ENCODE peak calls at places on chromosomes 3 and 15, in five cellular contexts. K is SK-N-SH, Q is PC-3, R is HCT116, C is neural progenitor cell. H is an unnamed sample.

GRCh38 chr3:31544634-31545033 is 11.9 kb downstream of the STT3B start:
- DNase-seq in K (no peak), Q (no peak), R (no peak), C (no peak), H (no peak)

GRCh38 chr15:57873564-57874209 is 167.2 kb downstream of the POLR2M start:
- DNase-seq in K (no peak), Q (peak), R (no peak), C (no peak), H (no peak)

GRCh38 chr15:90629217-90629616 is 87.9 kb upstream of the BLM start:
- DNase-seq in K (no peak), Q (no peak), R (no peak), C (no peak), H (no peak)

GRCh38 chr3:170614214-170614966 is 28.5 kb upstream of the SLC7A14 start:
- DNase-seq in K (no peak), Q (peak), R (peak), C (no peak), H (no peak)

GRCh38 chr15:76181705-76182107 is 121.9 kb downstream of the TMEM266 start:
- DNase-seq in K (no peak), Q (no peak), R (no peak), C (no peak), H (no peak)

GRCh38 chr15:77589839-77590238 is 42.9 kb downstream of the LINGO1 start:
- DNase-seq in K (no peak), Q (no peak), R (no peak), C (no peak), H (no peak)

GRCh38 chr3:181253796-181254195 is 264.3 kb upstream of the DNAJC19 start:
- DNase-seq in K (peak), Q (no peak), R (no peak), C (no peak), H (no peak)

GRCh38 chr3:49805367-49805782 is 2.3 kb downstream of the INKA1 start:
- DNase-seq in K (peak), Q (peak), R (no peak), C (no peak), H (no peak)

GRCh38 chr3:124277516-124277890 is 285.6 kb upstream of the ROPN1 start:
- DNase-seq in K (no peak), Q (no peak), R (no peak), C (no peak), H (no peak)

GRCh38 chr3:12963184-12963868 is 109.9 kb downstream of the IQSEC1 start:
- DNase-seq in K (no peak), Q (no peak), R (no peak), C (no peak), H (no peak)

GRCh38 chr3:52846427-52846983 is 11.7 kb upstream of the MUSTN1 start:
- DNase-seq in K (no peak), Q (no peak), R (no peak), C (no peak), H (peak)

GRCh38 chr15:44381223-44381622 is 46.2 kb upstream of the CTDSPL2 start:
- DNase-seq in K (no peak), Q (no peak), R (no peak), C (no peak), H (no peak)

GRCh38 chr15:81064253-81064652 is 63.5 kb downstream of the TLNRD1 start:
- DNase-seq in K (no peak), Q (no peak), R (no peak), C (no peak), H (no peak)

DNA sequence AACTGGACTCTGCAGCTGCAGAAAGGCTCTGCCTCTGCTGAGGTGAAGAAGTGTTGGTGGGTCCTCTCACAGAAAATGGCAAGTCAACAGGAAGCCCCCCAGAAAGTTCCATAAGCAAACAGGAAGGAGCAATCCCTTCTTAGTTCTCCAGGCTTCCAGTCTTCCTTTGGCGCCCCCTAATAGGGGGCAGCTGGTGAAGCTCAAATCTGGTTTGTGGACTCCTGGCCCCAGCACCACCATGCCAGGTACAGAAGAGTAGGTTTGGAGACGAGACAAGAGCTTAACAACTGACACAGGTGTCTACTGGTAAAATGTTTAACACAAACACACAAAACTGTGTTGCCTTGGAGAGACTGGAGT is 35.5 kb downstream of the LEO1 start:
- DNase-seq in K (no peak), Q (no peak), R (no peak), C (no peak), H (no peak)
- TF ChIP-seq CTCF in K (no peak), Q (peak), R (peak), C (peak), H (no peak)

DNA sequence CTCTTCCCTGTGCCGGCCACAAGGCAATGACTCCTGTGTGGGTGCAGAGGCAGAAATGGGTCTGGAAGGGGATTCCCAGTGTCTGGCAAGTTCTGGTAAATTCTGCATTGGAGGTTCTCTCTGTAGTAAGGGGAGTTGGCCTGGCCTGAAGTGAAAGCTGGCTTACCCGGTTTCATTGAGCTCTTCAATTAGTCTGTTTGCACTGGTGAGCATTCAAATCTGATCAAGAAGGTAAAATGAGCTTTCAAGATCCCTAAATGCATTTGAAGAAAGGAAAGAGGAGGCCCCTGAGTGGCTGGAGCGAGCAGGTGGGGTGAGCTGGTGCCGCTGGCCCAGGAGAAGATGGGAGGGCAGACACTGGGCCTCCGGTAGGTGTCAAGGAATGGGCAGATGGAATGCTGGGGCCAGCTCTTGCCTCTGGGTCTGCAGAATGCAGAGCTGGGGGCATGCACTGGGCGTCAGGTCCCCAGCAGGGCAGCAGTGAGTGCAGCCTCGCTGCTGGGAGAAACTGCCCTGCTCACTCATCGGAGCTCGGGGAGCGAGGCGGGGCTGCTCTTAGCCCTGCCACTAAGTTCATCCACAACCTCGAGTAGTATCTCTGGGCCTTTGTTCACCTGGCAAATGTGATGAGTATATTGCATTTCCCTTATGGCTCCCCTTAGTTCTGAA is 13.8 kb downstream of the NRROS start:
- DNase-seq in K (no peak), Q (no peak), R (no peak), C (no peak), H (no peak)
- H3K9ac ChIP-seq in K (no peak), Q (no peak), R (no peak), C (no peak), H (no peak)

GRCh38 chr15:45546789-45547188 is 24.2 kb upstream of the SLC30A4 start:
- DNase-seq in K (no peak), Q (no peak), R (no peak), C (no peak), H (no peak)

GRCh38 chr15:45551691-45552090 is 29.1 kb upstream of the SLC30A4 start:
- DNase-seq in K (no peak), Q (no peak), R (no peak), C (no peak), H (no peak)

GRCh38 chr15:45550436-45550835 is 27.9 kb upstream of the SLC30A4 start:
- DNase-seq in K (no peak), Q (peak), R (no peak), C (no peak), H (no peak)

GRCh38 chr15:45548753-45549520 is 26.4 kb upstream of the SLC30A4 start:
- DNase-seq in K (no peak), Q (no peak), R (no peak), C (no peak), H (peak)

DNA sequence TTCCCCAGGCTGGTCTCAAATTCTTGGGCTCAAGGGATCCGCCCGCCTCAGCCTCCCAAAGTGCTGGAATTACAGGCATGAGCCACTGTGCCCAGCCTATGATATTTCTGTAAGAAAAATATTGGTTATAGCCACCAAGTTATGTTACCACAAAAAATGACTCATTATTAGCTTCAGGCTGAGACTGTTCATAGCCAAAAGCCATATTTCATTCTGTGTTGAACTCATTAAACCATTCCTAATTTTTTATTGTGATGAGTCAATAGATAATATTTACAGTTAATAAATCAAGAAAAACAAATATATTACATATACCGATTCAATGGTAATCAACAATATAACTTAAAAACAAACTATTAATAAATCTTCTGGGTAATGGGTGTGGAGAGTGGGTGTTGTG is 27.3 kb upstream of the SLC30A4 start:
- DNase-seq in K (no peak), Q (peak), R (no peak), C (no peak), H (no peak)
- TF ChIP-seq EZH2phosphoT487 in K (no peak), Q (no peak), R (no peak), C (no peak), H (no peak)

GRCh38 chr3:137687181-137687880 is 76.8 kb upstream of the SOX14 start:
- DNase-seq in K (peak), Q (no peak), R (no peak), C (no peak), H (no peak)

GRCh38 chr3:137695351-137695750 is 68.8 kb upstream of the SOX14 start:
- DNase-seq in K (no peak), Q (no peak), R (no peak), C (no peak), H (no peak)

GRCh38 chr3:137692803-137693431 is 71.2 kb upstream of the SOX14 start:
- DNase-seq in K (peak), Q (peak), R (peak), C (peak), H (peak)
- TF ChIP-seq CTCF in K (no peak), Q (peak), R (peak), C (peak), H (peak)

DNA sequence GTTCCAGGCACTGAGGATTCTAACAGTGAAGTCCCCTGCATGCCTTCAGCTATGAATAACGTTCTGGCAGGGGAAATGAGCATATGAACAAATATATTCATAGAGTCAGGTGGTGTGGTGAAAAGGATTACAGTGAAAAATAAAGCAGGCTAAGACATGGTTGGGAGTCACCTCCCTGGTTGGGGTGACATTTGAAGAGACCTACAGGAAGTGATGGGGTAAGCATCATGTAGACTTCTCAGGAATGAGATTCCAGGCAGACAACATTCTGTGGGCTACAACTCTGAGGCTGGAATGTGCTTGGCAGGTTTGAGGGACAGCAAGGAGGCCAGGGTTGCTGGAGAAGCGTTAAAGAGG is 15.0 kb downstream of the FRMD4B start:
- DNase-seq in K (no peak), Q (no peak), R (no peak), C (no peak), H (no peak)
- H3K9ac ChIP-seq in K (no peak), Q (no peak), R (no peak), C (no peak), H (no peak)

DNA sequence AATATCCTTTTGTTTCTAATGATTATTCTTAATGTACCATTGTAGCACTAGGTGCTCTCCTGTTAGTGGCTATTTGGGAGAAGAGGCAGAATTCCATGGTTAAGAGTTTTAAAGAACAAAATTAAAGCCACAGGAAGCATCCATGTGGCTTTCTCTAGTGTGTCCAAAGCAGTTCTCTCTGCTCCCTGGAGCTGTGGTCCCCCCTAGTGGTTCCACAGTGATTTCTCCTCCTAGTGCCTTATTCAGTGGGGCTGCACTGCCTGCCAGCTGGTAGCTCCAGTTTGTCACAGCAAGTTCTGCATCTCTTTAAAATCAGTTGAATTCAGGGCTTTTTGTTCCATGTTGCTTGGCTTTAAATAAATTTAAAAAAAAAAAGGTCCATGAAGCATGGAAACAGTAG is 39.6 kb upstream of the FAM98B start:
- DNase-seq in K (peak), Q (peak), R (peak), C (peak), H (peak)
- TF ChIP-seq EZH2phosphoT487 in K (no peak), Q (no peak), R (no peak), C (no peak), H (no peak)

DNA sequence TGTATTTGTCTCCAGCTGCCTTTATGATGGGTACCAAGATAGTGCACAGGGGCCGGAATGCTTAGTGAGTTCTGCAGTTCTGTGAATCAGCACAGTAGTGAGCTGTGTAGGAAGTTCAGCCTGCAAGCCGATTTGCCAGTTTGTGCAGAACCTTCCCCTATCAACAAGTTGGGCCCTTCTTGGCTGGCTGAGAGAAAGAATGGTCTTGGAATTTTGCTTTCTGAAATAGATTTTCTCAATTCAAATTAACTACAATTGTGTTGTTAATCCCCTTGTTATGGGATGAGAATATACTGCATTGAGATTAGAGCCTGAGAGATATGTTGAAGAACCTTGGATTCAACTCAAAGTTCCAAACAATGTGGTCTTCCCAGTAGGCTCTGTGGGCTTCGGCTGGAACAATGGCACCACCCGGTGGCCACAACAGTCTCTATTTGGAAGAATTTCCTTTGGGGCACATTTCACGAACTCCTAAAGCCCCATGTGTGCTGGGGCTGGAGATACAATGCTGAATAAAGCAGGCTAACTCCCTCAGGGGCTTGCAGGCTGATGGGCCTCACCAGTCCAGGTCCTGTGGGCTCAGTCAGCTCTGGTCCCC is 59.1 kb downstream of the TRIM42 start:
- DNase-seq in K (peak), Q (peak), R (no peak), C (peak), H (peak)
- TF ChIP-seq CTCF in K (no peak), Q (peak), R (peak), C (peak), H (peak)

DNA sequence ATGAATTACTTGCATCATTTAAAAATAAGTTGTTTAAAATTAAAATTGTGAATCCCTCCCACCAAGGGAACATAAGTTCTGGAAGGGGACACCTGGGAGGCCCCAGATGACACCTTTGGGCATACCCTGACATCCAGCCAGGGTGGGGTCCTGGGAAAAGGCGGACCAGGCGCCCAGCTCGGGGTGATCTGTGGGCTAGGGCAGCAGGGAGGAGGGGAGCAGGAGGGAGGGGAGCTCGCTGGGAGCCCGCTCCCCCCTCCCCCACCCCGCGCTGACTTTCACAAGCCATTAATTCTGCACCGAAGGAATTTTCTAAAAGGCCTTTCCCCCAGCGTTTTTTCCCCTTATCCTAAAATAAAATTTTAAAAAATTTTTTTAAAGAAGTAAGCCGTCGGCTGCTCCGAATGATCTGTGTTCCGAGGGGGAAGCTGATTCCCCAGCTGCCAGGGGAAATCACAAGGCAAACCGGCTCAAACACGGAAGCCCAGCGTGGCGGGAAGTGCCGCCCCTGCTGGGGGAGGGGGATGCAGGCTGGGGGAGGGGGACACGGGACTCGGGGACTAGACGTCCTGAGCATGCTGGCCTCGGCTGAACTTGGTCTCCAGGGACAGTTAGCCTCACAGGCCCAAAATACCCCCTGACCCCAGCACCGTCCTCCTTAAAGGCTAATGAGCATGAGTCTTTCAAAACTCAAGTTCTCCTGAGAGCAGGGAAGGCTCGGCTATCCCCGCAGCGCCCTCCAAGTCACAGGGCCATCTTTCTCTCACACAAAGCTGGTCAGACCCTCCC is 13.9 kb downstream of the PLXND1 start:
- DNase-seq in K (no peak), Q (no peak), R (no peak), C (peak), H (no peak)
- H3K9ac ChIP-seq in K (no peak), Q (no peak), R (no peak), C (no peak), H (no peak)

DNA sequence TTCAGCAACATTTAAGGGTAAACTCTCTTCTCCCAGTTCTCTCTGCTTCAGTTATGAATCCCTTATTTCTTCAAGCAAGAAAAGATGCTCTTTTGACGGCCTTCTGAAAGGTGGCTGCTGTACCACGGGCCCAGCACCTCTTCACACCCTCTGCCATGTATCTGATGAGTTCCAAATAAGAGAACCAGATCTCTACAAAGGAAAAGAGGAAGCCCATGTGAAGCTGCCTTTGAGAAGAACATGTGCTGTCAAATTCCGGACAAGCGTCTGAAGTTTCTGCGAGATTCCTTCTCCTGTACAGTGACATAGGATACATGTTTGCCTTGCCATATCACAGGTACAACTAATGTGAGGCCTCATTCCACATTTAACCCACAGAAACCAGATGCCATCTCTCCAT is 59.2 kb downstream of the SH3BP5 start:
- DNase-seq in K (no peak), Q (no peak), R (no peak), C (no peak), H (no peak)
- TF ChIP-seq EZH2phosphoT487 in K (no peak), Q (no peak), R (no peak), C (no peak), H (no peak)

H was measured in MM.1S.